ENCODE peak calls at places on chromosomes 2 and 18, in seven cellular contexts. B is T-cell; N is NCI-H510A; H is Caki2; P is myocyte; C is AG04450; O is stimulated activated CD4-positive, alpha-beta T cell treated with anti-CD3 and anti-CD28 coated beads, TNF-alpha, amount 100 ng/mL, for 1 hour. I is an unnamed sample.

GRCh38 chr2:120432293-120432975 is 86.5 kb downstream of the INHBB start:
- DNase-seq in B (no peak), N (no peak), H (no peak), P (no peak), C (no peak), O (no peak), I (no peak)

GRCh38 chr2:113172721-113173562 is 829 bp upstream of the PSD4 start:
- DNase-seq in B (no peak), N (no peak), H (no peak), P (no peak), C (no peak), O (no peak), I (no peak)

GRCh38 chr2:234690569-234691225 is 193.8 kb upstream of the ARL4C start:
- DNase-seq in B (no peak), N (no peak), H (no peak), P (peak; percentile 29), C (no peak), O (no peak), I (peak; percentile 42)

GRCh38 chr2:240429341-240429871 is 6.1 kb upstream of the GPC1 start:
- DNase-seq in B (no peak), N (no peak), H (no peak), P (no peak), C (no peak), O (no peak), I (no peak)

GRCh38 chr2:218074031-218074430 is 5.0 kb downstream of the RUFY4 start:
- DNase-seq in B (no peak), N (no peak), H (peak; percentile 5), P (peak; percentile 26), C (no peak), O (no peak), I (no peak)

GRCh38 chr2:207332473-207333212 is 166.9 kb upstream of the KLF7 start:
- DNase-seq in B (no peak), N (no peak), H (no peak), P (no peak), C (no peak), O (no peak), I (no peak)

GRCh38 chr18:8705941-8706544 is 687 bp downstream of the MTCL1 start:
- DNase-seq in B (no peak), N (no peak), H (no peak), P (no peak), C (no peak), O (no peak), I (peak; percentile 60)

GRCh38 chr18:2894841-2895370 is 48.1 kb downstream of the EMILIN2 start:
- DNase-seq in B (no peak), N (no peak), H (no peak), P (no peak), C (no peak), O (no peak), I (no peak)

GRCh38 chr18:79251021-79251420 is 144.7 kb upstream of the NFATC1 start:
- DNase-seq in B (no peak), N (no peak), H (no peak), P (no peak), C (no peak), O (no peak), I (no peak)

GRCh38 chr2:82282111-82282882 is 1977.7 kb upstream of the LRRTM1 start:
- DNase-seq in B (no peak), N (no peak), H (no peak), P (no peak), C (no peak), O (no peak), I (no peak)

GRCh38 chr2:186590538-186591441 is 934 bp downstream of the ITGAV start:
- DNase-seq in B (no peak), N (no peak), H (peak; percentile 67), P (peak; percentile 61), C (no peak), O (no peak), I (peak; percentile 44)

I was measured in NCI-H1417.